ENCODE peak calls at places on chromosomes 2 and 18, in nine cellular contexts. Z is AG09319, V is lung, I is BJ, H is kidney, F is GM12865, L is kidney epithelial cell, C is ovary, Y is OCI-LY7. T is an unnamed sample.

GRCh38 chr2:109129921-109130725 is 1.1 kb downstream of the SH3RF3 start:
- DNase-seq in H (no peak), F (peak; percentile 29), V (no peak), Y (no peak), C (peak; percentile 33), I (no peak), L (no peak), Z (no peak), T (no peak)

GRCh38 chr18:75221902-75222301 is 11.3 kb downstream of the TSHZ1 start:
- DNase-seq in L (no peak), C (no peak), Z (no peak), H (no peak), F (no peak), I (no peak), V (no peak), Y (no peak), T (no peak)

GRCh38 chr2:54106631-54107454 is 8.6 kb upstream of the ACYP2 start:
- DNase-seq in C (no peak), I (no peak), L (no peak), H (no peak), V (no peak), F (peak; percentile 60), Z (no peak), Y (peak; percentile 84), T (no peak)

GRCh38 chr2:28608061-28608828 is 112.4 kb downstream of the PLB1 start:
- DNase-seq in Z (no peak), F (no peak), V (no peak), I (no peak), C (no peak), L (no peak), Y (no peak), H (no peak), T (no peak)

GRCh38 chr2:6977095-6977777 is 60.0 kb downstream of the RNF144A start:
- DNase-seq in V (peak; percentile 43), I (no peak), Y (no peak), C (peak; percentile 67), L (no peak), H (no peak), Z (no peak), F (no peak), T (no peak)

GRCh38 chr2:220417503-220417902 is 790.1 kb downstream of the SLC4A3 start:
- DNase-seq in V (no peak), L (no peak), Y (no peak), Z (no peak), C (no peak), I (no peak), H (no peak), F (no peak), T (no peak)

GRCh38 chr2:239322414-239323086 is 78.3 kb downstream of the HDAC4 start:
- DNase-seq in I (peak; percentile 44), Y (no peak), Z (no peak), C (peak; percentile 17), H (no peak), L (no peak), V (no peak), F (no peak), T (no peak)

GRCh38 chr2:211331736-211332135 is 775.3 kb downstream of the CPS1 start:
- DNase-seq in L (no peak), V (no peak), F (no peak), H (no peak), Z (no peak), I (no peak), Y (no peak), C (no peak), T (no peak)

GRCh38 chr2:232476045-232476444 is 11.6 kb downstream of the ECEL1 start:
- DNase-seq in Z (no peak), L (no peak), I (no peak), C (no peak), Y (no peak), H (no peak), F (no peak), V (no peak), T (no peak)

GRCh38 chr18:55794288-55795052 is 206.5 kb upstream of the TCF4 start:
- DNase-seq in Z (peak; percentile 69), F (no peak), V (no peak), C (no peak), I (no peak), Y (no peak), L (no peak), H (no peak), T (no peak)

GRCh38 chr2:178109813-178110212 is 2.4 kb upstream of the RBM45 start:
- DNase-seq in H (no peak), C (no peak), Y (peak; percentile 70), V (no peak), Z (no peak), L (no peak), F (peak; percentile 46), I (no peak), T (peak; percentile 33)

GRCh38 chr18:72544092-72544886 is at the start of gene CBLN2:
- DNase-seq in C (peak; percentile 18), Y (no peak), L (no peak), H (peak; percentile 69), I (no peak), F (peak; percentile 66), V (no peak), Z (peak; percentile 8), T (peak; percentile 45)

GRCh38 chr2:212912445-212913103 is 238.8 kb downstream of the IKZF2 start:
- DNase-seq in F (no peak), V (no peak), I (peak; percentile 45), Y (no peak), C (no peak), L (peak; percentile 34), Z (no peak), H (peak; percentile 55), T (peak; percentile 96)

GRCh38 chr2:134020608-134021007 is 233.3 kb upstream of the MGAT5 start:
- DNase-seq in V (no peak), L (no peak), I (no peak), H (no peak), F (peak; percentile 62), Y (peak; percentile 4), Z (no peak), C (no peak), T (no peak)

GRCh38 chr2:70527447-70528080 is 26.1 kb downstream of the TGFA start:
- DNase-seq in F (no peak), V (no peak), H (no peak), C (no peak), Z (no peak), I (no peak), L (peak; percentile 49), Y (no peak), T (no peak)

GRCh38 chr2:187698374-187699110 is 144.3 kb upstream of the TFPI start:
- DNase-seq in V (no peak), H (no peak), C (no peak), I (no peak), Y (no peak), F (no peak), Z (no peak), L (no peak), T (no peak)

GRCh38 chr2:138537170-138537915 is 35.8 kb downstream of the SPOPL start:
- DNase-seq in L (no peak), H (peak; percentile 14), V (no peak), C (no peak), Y (no peak), Z (no peak), F (no peak), I (no peak), T (no peak)

GRCh38 chr2:200259577-200259957 is 46.9 kb upstream of the SPATS2L start:
- DNase-seq in I (no peak), Y (no peak), C (no peak), V (no peak), H (no peak), L (no peak), F (no peak), Z (no peak), T (peak; percentile 87)

GRCh38 chr2:119545754-119546445 is 1.7 kb downstream of the CFAP221 start:
- DNase-seq in V (no peak), Z (no peak), I (no peak), F (no peak), C (no peak), H (no peak), Y (no peak), L (no peak), T (no peak)

GRCh38 chr18:75249672-75250470 is 39.3 kb downstream of the TSHZ1 start:
- DNase-seq in Y (peak; percentile 14), I (no peak), F (peak; percentile 16), H (no peak), V (no peak), C (peak; percentile 60), L (no peak), Z (no peak), T (no peak)

GRCh38 chr18:71485578-71485977 is 1058.6 kb downstream of the CBLN2 start:
- DNase-seq in F (no peak), V (no peak), Z (no peak), H (no peak), Y (no peak), I (no peak), L (peak; percentile 44), C (no peak), T (peak; percentile 11)

GRCh38 chr2:235811446-235812184 is 317.8 kb downstream of the AGAP1 start:
- DNase-seq in Z (no peak), H (no peak), Y (no peak), C (no peak), V (no peak), F (no peak), L (no peak), I (no peak), T (no peak)

GRCh38 chr2:174138161-174138560 is 110.2 kb downstream of the OLA1 start:
- DNase-seq in H (no peak), F (peak; percentile 8), Z (no peak), L (no peak), V (no peak), C (no peak), Y (peak; percentile 10), I (no peak), T (peak; percentile 7)
- TF ChIP-seq CTCF in H (peak; percentile 15), F (peak; percentile 3), Z (peak; percentile 34), L (peak; percentile 9), V (no peak), C (no peak), Y (peak; percentile 72), I (no peak), T (peak; percentile 61)

DNA sequence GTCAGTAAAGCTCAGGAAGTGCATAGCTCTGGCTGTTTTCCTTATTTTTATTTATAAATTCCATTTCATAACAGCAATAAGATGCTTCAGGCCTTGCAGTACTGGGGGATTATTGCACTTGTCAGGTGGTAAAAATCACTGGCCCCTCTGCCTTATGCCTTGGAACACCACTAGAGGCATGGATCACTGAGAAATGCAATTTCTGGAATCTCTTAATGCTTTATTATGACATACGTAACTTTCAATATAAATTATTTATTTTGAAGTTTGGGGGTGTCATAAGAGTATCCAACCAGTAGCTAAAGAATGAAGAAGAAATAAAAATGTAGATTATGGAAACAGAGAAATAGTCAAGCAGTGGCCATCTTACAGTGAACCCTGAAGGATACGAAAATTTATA is 183.1 kb downstream of the FIGN start:
- DNase-seq in F (no peak), C (no peak), H (no peak), I (no peak), L (no peak), Y (no peak), V (no peak), Z (no peak), T (no peak)
- TF ChIP-seq CTCF in F (no peak), C (no peak), H (no peak), I (no peak), L (no peak), Y (no peak), V (no peak), Z (no peak), T (no peak)

GRCh38 chr2:171225302-171225980 is 64.7 kb upstream of the TLK1 start:
- DNase-seq in I (peak; percentile 74), L (peak; percentile 94), F (no peak), C (no peak), H (no peak), V (no peak), Z (peak; percentile 22), Y (no peak), T (peak; percentile 91)
- TF ChIP-seq CTCF in I (peak; percentile 52), L (peak; percentile 30), F (no peak), C (no peak), H (no peak), V (no peak), Z (no peak), Y (no peak), T (peak; percentile 62)

GRCh38 chr2:228401065-228401912 is 219.8 kb upstream of the SPHKAP start:
- DNase-seq in Y (peak; percentile 3), I (no peak), Z (no peak), C (no peak), F (peak; percentile 58), L (no peak), H (no peak), V (no peak), T (no peak)
- TF ChIP-seq CTCF in Y (peak; percentile 62), I (no peak), Z (no peak), C (no peak), F (peak; percentile 41), L (peak; percentile 30), H (no peak), V (no peak), T (no peak)

T was measured in foreskin keratinocyte.